ENCODE peak calls at places on chromosomes 13 and 19, in seven cellular contexts. M is activated CD4-positive, alpha-beta T cell treated with anti-CD3 and anti-CD28 coated beads, Interleukin-2, amount 10 ng/mL, durations not matched to agents 7 days and 5 days; H is effector CD4-positive, alpha-beta T cell; J is AG09319; N is activated CD4-positive, CD25-positive, alpha-beta regulatory T cell; W is activated effector memory CD4-positive, alpha-beta T cell treated with Interleukin-2 at 50 U/mL for 16 hours; Y is stimulated activated CD4-positive, alpha-beta T cell treated with anti-CD3 and anti-CD28 coated beads, TNF-alpha, amount 100 ng/mL, for 48 hours. F is an unnamed sample.

GRCh38 chr13:113151745-113152707 is 6.4 kb upstream of the PROZ start:
- DNase-seq in Y (no peak), J (peak), N (no peak), H (no peak), W (no peak), M (no peak), F (peak)

GRCh38 chr19:46181386-46181774 is 33.3 kb downstream of the IGFL2 start:
- DNase-seq in N (no peak), J (no peak), M (no peak), Y (no peak), H (no peak), W (no peak), F (no peak)

GRCh38 chr13:57632276-57633140 is 964 bp downstream of the PCDH17 start:
- DNase-seq in H (no peak), Y (no peak), N (no peak), J (no peak), W (no peak), M (no peak), F (no peak)

GRCh38 chr19:58558066-58558622 is at the start of gene UBE2M:
- DNase-seq in N (no peak), H (peak), M (peak), J (no peak), Y (no peak), W (peak), F (no peak)

GRCh38 chr13:39210961-39211534 is 172.8 kb downstream of the NHLRC3 start:
- DNase-seq in H (no peak), W (no peak), Y (no peak), M (no peak), N (no peak), J (no peak), F (no peak)

GRCh38 chr13:112114391-112114790 is 47.4 kb downstream of the SOX1 start:
- DNase-seq in J (no peak), W (no peak), N (no peak), H (no peak), Y (no peak), M (no peak), F (no peak)

GRCh38 chr19:55648657-55649578 is 906 bp downstream of the CCDC106 start:
- DNase-seq in J (no peak), M (no peak), Y (no peak), N (no peak), H (no peak), W (no peak), F (no peak)

GRCh38 chr13:106033634-106034033 is 501.8 kb downstream of the EFNB2 start:
- DNase-seq in Y (no peak), J (no peak), N (no peak), H (no peak), W (no peak), M (no peak), F (peak)

GRCh38 chr13:50365683-50366391 is 350.6 kb downstream of the KCNRG start:
- DNase-seq in J (no peak), H (peak), Y (peak), W (peak), M (peak), N (peak), F (no peak)

F was measured in AG04449.